ENCODE peak calls at places on chromosome 1, in eight cellular contexts. K is NCI-H1092 treated with DMSO at 0.1 percent for 48 hours; V is ELR; A is lower lobe of right lung; C is GM12865; X is AG09319; J is endothelial cell; U is activated T-helper 1 cell treated with anti-CD3 and anti-CD28 coated beads, Interleukin-12 subunit alpha, Interleukin-12 subunit beta, Interleukin-2, Interleukin-4 antibody, amounts not matched to agents 30 ng/mL and 10 ng/mL and 1 ng/mL, durations not matched to agents 14 hours and 24 hours and 36 hours. B is an unnamed sample.

GRCh38 chr1:163706915-163707314 is 385.2 kb downstream of the NUF2 start:
- DNase-seq in J (no peak), A (no peak), K (no peak), U (no peak), C (no peak), V (no peak), X (no peak), B (no peak)

GRCh38 chr1:60972841-60973364 is 109.5 kb upstream of the NFIA start:
- DNase-seq in J (no peak), A (no peak), C (no peak), X (no peak), K (no peak), U (no peak), V (peak; percentile 77), B (no peak)

GRCh38 chr1:6472391-6472790 is 6.4 kb upstream of the TNFRSF25 start:
- DNase-seq in U (no peak), A (no peak), X (no peak), C (no peak), K (no peak), J (peak; percentile 47), V (no peak), B (no peak)

GRCh38 chr1:85047144-85047471 is 1.2 kb downstream of the MCOLN3 start:
- DNase-seq in U (no peak), A (no peak), J (no peak), X (no peak), V (no peak), C (no peak), K (no peak), B (no peak)

GRCh38 chr1:205128050-205128449 is 6.3 kb upstream of the RBBP5 start:
- DNase-seq in J (no peak), U (no peak), K (no peak), X (no peak), C (no peak), A (no peak), V (no peak), B (no peak)

GRCh38 chr1:239816090-239816812 is 275.4 kb upstream of the FMN2 start:
- DNase-seq in C (no peak), J (peak; percentile 22), X (peak; percentile 14), K (no peak), V (peak; percentile 90), U (no peak), A (peak; percentile 58), B (no peak)

GRCh38 chr1:35298464-35298863 is 30.0 kb downstream of the ZMYM4 start:
- DNase-seq in J (peak; percentile 43), C (peak; percentile 80), U (peak; percentile 5), X (no peak), V (peak; percentile 53), K (peak; percentile 34), A (no peak), B (peak; percentile 7)

GRCh38 chr1:48005254-48006162 is 8.3 kb upstream of the TRABD2B start:
- DNase-seq in A (no peak), V (no peak), X (no peak), J (no peak), U (no peak), K (no peak), C (no peak), B (no peak)

GRCh38 chr1:196466656-196467055 is 141.6 kb downstream of the KCNT2 start:
- DNase-seq in X (no peak), K (no peak), J (no peak), V (peak; percentile 91), C (no peak), U (no peak), A (no peak), B (no peak)

GRCh38 chr1:158019177-158019868 is 25.9 kb downstream of the KIRREL1 start:
- DNase-seq in K (no peak), U (no peak), A (no peak), V (peak; percentile 97), C (no peak), J (peak; percentile 64), X (peak; percentile 77), B (no peak)

GRCh38 chr1:228272331-228272791 is 64.5 kb downstream of the OBSCN start:
- DNase-seq in U (no peak), V (no peak), X (no peak), K (no peak), J (no peak), C (no peak), A (no peak), B (no peak)

GRCh38 chr1:162561616-162562451 is at the start of gene UAP1:
- DNase-seq in V (no peak), C (peak; percentile 23), K (peak; percentile 49), A (no peak), X (no peak), J (no peak), U (no peak), B (no peak)

GRCh38 chr1:158407092-158407491 is 7.8 kb upstream of the OR10T2 start:
- DNase-seq in K (no peak), V (no peak), J (no peak), X (no peak), C (no peak), A (no peak), U (no peak), B (no peak)

GRCh38 chr1:41379741-41380130 is 18.5 kb downstream of the FOXO6 start:
- DNase-seq in A (no peak), K (peak; percentile 54), C (no peak), U (no peak), V (no peak), J (no peak), X (no peak), B (no peak)

GRCh38 chr1:33946836-33947235 is 83.0 kb downstream of the HMGB4 start:
- DNase-seq in C (no peak), V (no peak), A (no peak), U (no peak), X (no peak), K (no peak), J (no peak), B (no peak)

GRCh38 chr1:16440150-16440479 is 409 bp upstream of the NECAP2 start:
- DNase-seq in J (no peak), K (no peak), U (no peak), X (no peak), V (no peak), C (no peak), A (no peak), B (no peak)

GRCh38 chr1:77955709-77956108 is 23.2 kb downstream of the FUBP1 start:
- DNase-seq in C (no peak), K (no peak), V (no peak), X (no peak), A (no peak), U (no peak), J (no peak), B (no peak)

GRCh38 chr1:10934150-10934818 is 78.2 kb upstream of the TARDBP start:
- DNase-seq in C (no peak), U (no peak), V (no peak), J (no peak), K (no peak), X (no peak), A (no peak), B (no peak)

GRCh38 chr1:200150721-200151120 is 123.2 kb downstream of the NR5A2 start:
- DNase-seq in U (no peak), X (no peak), K (no peak), V (peak; percentile 91), J (no peak), C (peak; percentile 68), A (peak; percentile 52), B (peak; percentile 17)

GRCh38 chr1:168842916-168843315 is 113.9 kb upstream of the DPT start:
- DNase-seq in J (no peak), A (no peak), V (no peak), U (no peak), X (no peak), K (peak; percentile 53), C (no peak), B (no peak)